ENCODE peak calls at places on chromosomes 1 and 21, in five cellular contexts. C is brain microvascular endothelial cell; U is stimulated activated CD4-positive, alpha-beta T cell treated with anti-CD3 and anti-CD28 coated beads, Interleukin-4, amount 100 ng/mL, for 24 hours; D is skeletal muscle cell; G is kidney glomerular epithelial cell. A is an unnamed sample.

GRCh38 chr1:39737546-39738169 is 1.0 kb upstream of the PPIE start:
- DNase-seq in G (peak), U (no peak), C (peak), D (peak), A (peak)

GRCh38 chr1:113677250-113678158 is 81.8 kb downstream of the PHTF1 start:
- DNase-seq in G (peak), C (peak), D (no peak), U (no peak), A (peak)

GRCh38 chr1:40161888-40162397 is 756 bp downstream of the RLF start:
- DNase-seq in D (no peak), G (no peak), C (no peak), U (no peak), A (no peak)

GRCh38 chr1:97190326-97190725 is 468.7 kb downstream of the PTBP2 start:
- DNase-seq in C (peak), G (peak), U (no peak), D (no peak), A (peak)

GRCh38 chr1:107529511-107530149 is 388.8 kb downstream of the NTNG1 start:
- DNase-seq in U (no peak), D (peak), G (peak), C (peak), A (peak)

GRCh38 chr1:111441573-111442192 is 7.4 kb downstream of the WDR77 start:
- DNase-seq in C (no peak), U (peak), D (no peak), G (no peak), A (no peak)

GRCh38 chr1:36794460-36794859 is 239.9 kb downstream of the GRIK3 start:
- DNase-seq in D (no peak), G (no peak), C (no peak), U (no peak), A (no peak)

GRCh38 chr1:54355931-54356679 is 50.1 kb downstream of the SSBP3 start:
- DNase-seq in D (no peak), U (no peak), C (no peak), G (no peak), A (no peak)

GRCh38 chr1:10726355-10726754 is 70.1 kb downstream of the CASZ1 start:
- DNase-seq in D (no peak), U (no peak), G (no peak), C (no peak), A (peak)

GRCh38 chr1:209335090-209335692 is 248.3 kb upstream of the CAMK1G start:
- DNase-seq in U (no peak), G (no peak), D (no peak), C (peak), A (no peak)

GRCh38 chr1:214454619-214455396 is 96.6 kb downstream of the PTPN14 start:
- DNase-seq in G (no peak), U (no peak), C (peak), D (peak), A (peak)

GRCh38 chr21:46125846-46126301 is 28.0 kb downstream of the COL6A2 start:
- DNase-seq in C (no peak), D (no peak), U (no peak), G (no peak), A (no peak)

GRCh38 chr1:27979151-27979858 is 19.5 kb downstream of the XKR8 start:
- DNase-seq in G (peak), D (peak), C (peak), U (no peak), A (peak)